ENCODE peak calls at places on chromosomes 16 and 17, in seven cellular contexts. Y is fibroblast of lung, S is Caco-2, O is heart right ventricle, A is psoas muscle, R is Peyer's patch, H is stomach. P is an unnamed sample. For H3K27me3, the result is how much of the 10 kb centered on the place peaks cover.

GRCh38 chr16:2359919-2360318 is 19.4 kb upstream of the ABCA3 start:
- DNase-seq in S (no peak), A (no peak), Y (no peak), O (no peak), H (no peak), R (no peak), P (no peak)

GRCh38 chr16:88993946-88994600 is 17.1 kb upstream of the CBFA2T3 start:
- DNase-seq in Y (no peak), H (no peak), A (no peak), R (no peak), O (no peak), S (no peak), P (no peak)

GRCh38 chr17:67053438-67054000 is 9.2 kb downstream of the CACNG1 start:
- DNase-seq in R (no peak), H (no peak), O (no peak), S (no peak), Y (no peak), A (no peak), P (no peak)

GRCh38 chr17:44061446-44061845 is 5.0 kb downstream of the LSM12 start:
- DNase-seq in S (no peak), H (no peak), R (no peak), Y (no peak), O (no peak), A (no peak), P (no peak)

GRCh38 chr17:79005063-79005861 is 4.3 kb downstream of the CANT1 start:
- DNase-seq in H (peak), O (no peak), R (no peak), Y (no peak), A (no peak), S (no peak), P (peak)

GRCh38 chr16:2082171-2082982 is 34.6 kb downstream of the TSC2 start:
- DNase-seq in R (no peak), S (no peak), A (no peak), Y (peak), O (peak), H (peak), P (peak)

GRCh38 chr16:89345663-89346150 is 128.2 kb downstream of the ZNF778 start:
- DNase-seq in Y (no peak), H (peak), O (no peak), R (no peak), S (peak), A (no peak), P (peak)

GRCh38 chr17:7237761-7238417 is 1.4 kb downstream of the PHF23 start:
- DNase-seq in H (peak), Y (peak), O (peak), A (peak), S (peak), R (peak), P (no peak)

GRCh38 chr17:75267403-75268232 is 3.4 kb downstream of the MIF4GD start:
- DNase-seq in S (peak), A (peak), Y (no peak), H (no peak), R (no peak), O (no peak), P (no peak)

GRCh38 chr16:58508671-58509251 is 6.6 kb upstream of the SETD6 start:
- DNase-seq in R (no peak), H (no peak), O (no peak), S (no peak), Y (no peak), A (no peak), P (no peak)

GRCh38 chr16:66359012-66359411 is 7.5 kb upstream of the CDH5 start:
- DNase-seq in Y (peak), H (no peak), R (no peak), S (no peak), O (no peak), A (no peak), P (peak)

GRCh38 chr16:19131809-19132777 is 18.3 kb downstream of the ITPRIPL2 start:
- DNase-seq in R (no peak), H (no peak), A (no peak), Y (no peak), O (peak), S (no peak), P (no peak)

GRCh38 chr17:46135126-46135812 is 58.0 kb downstream of the KANSL1 start:
- DNase-seq in H (no peak), S (no peak), R (no peak), Y (no peak), O (no peak), A (no peak), P (no peak)

GRCh38 chr17:63926164-63926563 is 6.0 kb downstream of the CD79B start:
- DNase-seq in R (no peak), S (no peak), Y (no peak), O (no peak), A (no peak), H (no peak), P (no peak)
- H3K4me3 ChIP-seq in R (no peak), S (no peak), Y (no peak), O (no peak), A (no peak), H (no peak), P (no peak)

GRCh38 chr16:25575363-25575762 is 116.4 kb upstream of the HS3ST4 start:
- DNase-seq in A (no peak), Y (no peak), S (no peak), R (no peak), O (no peak), H (no peak), P (no peak)
- H3K27me3 ChIP-seq in A (under half), Y (under half), S (under half), R (under half), O (under half), H (under half), P (under half)

DNA sequence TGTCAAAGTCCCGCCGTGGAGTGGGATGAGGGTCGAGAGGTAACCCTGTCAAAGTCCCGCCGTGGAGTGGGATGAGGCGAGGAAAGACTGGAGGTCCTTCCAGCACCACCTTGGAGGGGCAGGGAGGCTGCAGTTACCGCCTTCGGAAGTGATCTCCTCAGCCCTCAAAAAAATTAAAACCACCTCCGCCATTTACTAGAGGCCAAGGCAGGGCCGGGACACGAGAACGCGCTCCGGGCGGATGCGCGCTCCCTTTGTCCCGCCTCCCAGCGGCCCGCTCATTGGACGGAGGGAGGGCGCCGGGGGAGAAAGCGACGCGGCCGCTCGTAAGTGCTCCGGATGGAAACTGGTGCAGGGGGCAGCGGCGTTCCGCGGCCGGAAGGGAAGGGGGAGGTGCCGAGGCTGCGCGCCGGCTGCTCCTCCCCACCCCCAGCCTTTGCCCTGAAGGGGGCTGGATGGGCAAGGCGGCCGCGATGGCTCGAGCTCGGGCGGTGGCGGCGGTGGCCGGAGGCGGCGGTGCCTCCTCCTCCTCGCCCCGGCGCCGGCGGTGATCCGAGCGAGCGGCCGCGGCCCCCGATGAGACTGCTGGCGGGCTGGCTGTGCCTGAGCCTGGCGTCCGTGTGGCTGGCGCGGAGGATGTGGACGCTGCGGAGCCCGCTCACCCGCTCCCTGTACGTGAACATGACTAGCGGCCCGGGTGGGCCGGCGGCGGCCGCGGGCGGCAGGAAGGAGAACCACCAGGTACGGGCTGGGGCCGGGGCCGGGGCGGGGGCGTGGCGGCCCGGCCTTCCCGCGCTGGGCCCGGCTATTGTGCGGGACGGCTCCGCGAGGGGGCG is at the start of gene METTL9:
- DNase-seq in S (peak), A (peak), O (peak), R (peak), Y (peak), H (peak), P (peak)
- TF ChIP-seq CTCF in S (peak), A (no peak), O (no peak), R (no peak), Y (no peak), H (no peak), P (no peak)

GRCh38 chr16:52141871-52142270 is 405.1 kb downstream of the TOX3 start:
- DNase-seq in H (no peak), O (no peak), R (no peak), A (no peak), S (no peak), Y (no peak), P (no peak)
- H3K4me3 ChIP-seq in H (no peak), O (no peak), R (no peak), A (no peak), S (no peak), Y (no peak), P (no peak)

GRCh38 chr17:69539274-69539673 is 124.8 kb downstream of the MAP2K6 start:
- DNase-seq in R (no peak), Y (no peak), H (no peak), A (no peak), S (no peak), O (no peak), P (no peak)
- H3K27me3 ChIP-seq in R (under half), Y (under half), H (under half), A (under half), S (under half), O (under half), P (under half)

GRCh38 chr16:10579965-10580918 is at the start of gene EMP2:
- DNase-seq in Y (peak), A (peak), H (peak), S (peak), O (peak), R (peak), P (peak)
- TF ChIP-seq CTCF in Y (peak), A (peak), H (no peak), S (peak), O (peak), R (no peak), P (peak)

GRCh38 chr17:10029129-10029528 is 124.1 kb upstream of the RCVRN start:
- DNase-seq in Y (no peak), O (no peak), A (no peak), R (no peak), H (no peak), S (peak), P (no peak)

GRCh38 chr17:10025224-10025623 is 120.2 kb upstream of the RCVRN start:
- DNase-seq in Y (no peak), A (no peak), O (no peak), R (no peak), H (no peak), S (no peak), P (no peak)

GRCh38 chr17:10022416-10022815 is 117.3 kb upstream of the RCVRN start:
- DNase-seq in O (peak), S (no peak), A (no peak), R (no peak), H (no peak), Y (no peak), P (no peak)

GRCh38 chr17:10026786-10027046 is 121.6 kb upstream of the RCVRN start:
- DNase-seq in R (no peak), A (no peak), Y (no peak), H (no peak), S (no peak), O (no peak), P (no peak)

DNA sequence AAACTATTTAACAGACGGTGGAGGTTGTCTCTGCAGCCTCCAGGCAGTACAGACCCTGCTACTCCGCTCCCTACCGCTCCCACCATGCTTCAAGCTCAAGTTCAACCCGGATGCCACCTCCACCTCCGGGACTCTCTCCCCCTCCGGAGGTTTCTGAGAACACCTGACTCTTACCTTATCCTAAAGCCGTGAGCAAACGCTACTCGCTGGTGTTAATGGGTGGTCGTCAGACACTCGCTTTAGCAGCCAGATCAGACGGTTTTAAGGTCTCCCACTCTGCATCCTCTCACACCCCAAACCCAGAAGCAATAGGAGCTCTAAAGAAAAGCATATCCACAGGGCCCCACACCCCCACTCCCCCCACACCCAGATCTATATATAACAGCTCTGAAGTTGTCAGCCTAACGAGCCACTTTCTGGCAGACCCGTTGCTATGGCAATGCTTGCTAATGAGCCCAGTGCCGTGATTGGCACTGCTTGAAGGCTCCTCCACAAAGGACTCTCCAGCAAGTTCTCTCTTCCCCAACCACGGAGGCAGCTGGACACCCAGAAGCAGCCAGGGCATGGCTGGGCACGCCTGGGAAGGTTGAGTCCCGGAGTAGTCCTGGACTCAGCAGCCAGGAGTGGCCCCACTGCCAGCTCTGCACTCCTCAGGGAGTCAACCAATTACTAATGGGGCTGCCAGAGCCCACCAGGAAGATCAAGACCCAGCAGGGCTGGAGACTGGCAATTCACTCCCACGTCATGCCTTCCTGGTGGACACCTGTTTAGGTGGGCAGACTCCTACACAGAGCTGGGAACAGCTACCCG is 121.1 kb upstream of the RCVRN start:
- DNase-seq in A (no peak), Y (no peak), S (no peak), H (no peak), O (no peak), R (no peak), P (peak)
- H3K4me3 ChIP-seq in A (no peak), Y (no peak), S (no peak), H (no peak), O (no peak), R (no peak), P (no peak)

P was measured in bronchial epithelial cell.